ENCODE peak calls at places on chromosomes 6 and 20, in six cellular contexts. E, I, O, Q, Z and C are unnamed samples.

GRCh38 chr6:117444600-117444999 is 18.9 kb upstream of the ROS1 start:
- DNase-seq in Q (peak; percentile 57), E (no peak), Z (no peak), I (no peak), O (peak; percentile 91), C (no peak)

GRCh38 chr6:3366596-3367413 is 90.0 kb downstream of the SLC22A23 start:
- DNase-seq in Z (no peak), E (no peak), Q (no peak), I (no peak), O (no peak), C (no peak)

GRCh38 chr6:69019832-69020231 is 384.8 kb downstream of the ADGRB3 start:
- DNase-seq in O (peak; percentile 50), Q (peak; percentile 42), Z (no peak), I (no peak), E (no peak), C (no peak)

GRCh38 chr6:42921801-42922200 is 5.9 kb downstream of the PTCRA start:
- DNase-seq in I (no peak), E (no peak), Q (no peak), O (no peak), Z (no peak), C (no peak)

GRCh38 chr20:16671753-16672152 is 58.1 kb upstream of the SNRPB2 start:
- DNase-seq in Q (no peak), Z (no peak), O (no peak), E (no peak), I (no peak), C (no peak)

GRCh38 chr6:144922120-144922722 is 637.1 kb downstream of the UTRN start:
- DNase-seq in O (peak; percentile 36), I (no peak), Q (peak; percentile 68), E (no peak), Z (no peak), C (no peak)

GRCh38 chr6:158642097-158642601 is 2.4 kb downstream of the DYNLT1 start:
- DNase-seq in I (no peak), O (peak; percentile 88), Z (no peak), E (no peak), Q (peak; percentile 95), C (no peak)

GRCh38 chr6:6793388-6794250 is 205.1 kb downstream of the LY86 start:
- DNase-seq in E (no peak), Z (no peak), O (peak; percentile 20), I (no peak), Q (no peak), C (no peak)

GRCh38 chr20:32155017-32155965 is 45.8 kb downstream of the TM9SF4 start:
- DNase-seq in Z (no peak), Q (peak; percentile 92), O (peak; percentile 87), E (peak; percentile 88), I (peak; percentile 70), C (no peak)

GRCh38 chr6:2760882-2761842 is 4.0 kb upstream of the WRNIP1 start:
- DNase-seq in E (no peak), I (no peak), Z (no peak), Q (no peak), O (peak; percentile 35), C (no peak)

GRCh38 chr6:46612645-46613044 is 40.0 kb downstream of the CYP39A1 start:
- DNase-seq in O (no peak), E (no peak), Z (no peak), Q (no peak), I (no peak), C (no peak)

GRCh38 chr6:144449911-144450690 is 165.0 kb downstream of the UTRN start:
- DNase-seq in I (no peak), Q (no peak), O (no peak), E (no peak), Z (no peak), C (no peak)

GRCh38 chr6:166567107-166567506 is 19.4 kb downstream of the RAMACL start:
- DNase-seq in I (no peak), O (peak; percentile 99), E (no peak), Z (no peak), Q (peak; percentile 100), C (no peak)

GRCh38 chr20:25499855-25500434 is 85.4 kb downstream of the NINL start:
- DNase-seq in Z (no peak), O (no peak), Q (peak; percentile 19), E (no peak), I (no peak), C (no peak)

GRCh38 chr20:17646209-17646717 is 35.8 kb downstream of the RRBP1 start:
- DNase-seq in O (no peak), E (no peak), I (no peak), Q (no peak), Z (no peak), C (no peak)

GRCh38 chr20:1390552-1391403 is 2.1 kb downstream of the FKBP1A start:
- DNase-seq in I (no peak), O (no peak), E (no peak), Z (no peak), Q (no peak), C (no peak)